ENCODE peak calls at places on chromosomes 6 and 20, in ten cellular contexts. P is OCI-M1, H is RPMI7951, D is GM13976, Q is KBM-7, S is pons, J is midbrain, U is AG04450, Z is erythroblast, T is SHP77. G is an unnamed sample.

GRCh38 chr20:41031243-41031619 is 2.6 kb downstream of the TOP1 start:
- DNase-seq in T (no peak), D (no peak), Q (no peak), S (no peak), Z (no peak), P (no peak), H (no peak), J (no peak), U (no peak), G (no peak)

GRCh38 chr6:37920667-37921066 is 101.1 kb downstream of the ZFAND3 start:
- DNase-seq in J (no peak), Q (no peak), U (no peak), P (no peak), Z (no peak), D (no peak), T (peak; percentile 51), H (peak; percentile 8), S (peak; percentile 20), G (no peak)

GRCh38 chr6:142804490-142804889 is 140.5 kb downstream of the HIVEP2 start:
- DNase-seq in Z (no peak), Q (no peak), J (no peak), H (no peak), U (no peak), D (no peak), P (no peak), S (no peak), T (no peak), G (no peak)

GRCh38 chr20:61799928-61800327 is 265.8 kb downstream of the TAF4 start:
- DNase-seq in H (no peak), Z (no peak), T (no peak), U (no peak), P (no peak), Q (no peak), S (no peak), D (no peak), J (no peak), G (no peak)

GRCh38 chr6:42166444-42167141 is 6.6 kb upstream of the GUCA1A start:
- DNase-seq in U (peak; percentile 44), H (peak; percentile 71), P (peak; percentile 95), S (peak; percentile 59), Q (peak; percentile 89), Z (peak; percentile 66), T (peak; percentile 75), D (peak; percentile 89), J (peak; percentile 60), G (peak; percentile 77)

GRCh38 chr6:76984572-76984971 is 478.7 kb downstream of the HTR1B start:
- DNase-seq in Q (no peak), S (no peak), D (no peak), H (no peak), P (no peak), U (no peak), J (no peak), T (no peak), Z (no peak), G (no peak)

GRCh38 chr20:16124911-16125776 is 448.1 kb downstream of the KIF16B start:
- DNase-seq in J (no peak), P (no peak), Z (no peak), H (no peak), U (no peak), S (no peak), Q (no peak), T (no peak), D (no peak), G (no peak)

GRCh38 chr20:50379049-50379990 is 130.9 kb upstream of the PTPN1 start:
- DNase-seq in U (peak; percentile 46), J (no peak), D (no peak), Z (no peak), T (peak; percentile 54), S (peak; percentile 11), H (peak; percentile 82), P (no peak), Q (peak; percentile 78), G (no peak)

GRCh38 chr6:1798303-1798964 is 188.7 kb downstream of the FOXC1 start:
- DNase-seq in J (no peak), T (no peak), U (no peak), P (no peak), Z (no peak), S (no peak), H (no peak), Q (no peak), D (no peak), G (no peak)

GRCh38 chr20:10047427-10047826 is 12.6 kb downstream of the ANKEF1 start:
- DNase-seq in H (peak; percentile 50), Z (no peak), D (no peak), P (peak; percentile 33), S (no peak), J (no peak), T (peak; percentile 20), U (no peak), Q (no peak), G (no peak)

GRCh38 chr6:104134876-104135275 is 724.8 kb downstream of the HACE1 start:
- DNase-seq in U (no peak), D (no peak), Q (no peak), P (peak; percentile 82), T (no peak), H (no peak), Z (peak; percentile 65), J (no peak), S (no peak), G (no peak)

GRCh38 chr20:11935754-11936551 is 18.3 kb downstream of the BTBD3 start:
- DNase-seq in H (no peak), Z (no peak), Q (no peak), D (no peak), J (no peak), U (no peak), S (no peak), P (no peak), T (peak; percentile 98), G (no peak)

GRCh38 chr20:50056951-50057403 is 56.0 kb downstream of the UBE2V1 start:
- DNase-seq in P (no peak), U (no peak), Q (no peak), J (no peak), Z (no peak), T (no peak), H (no peak), S (no peak), D (no peak), G (peak; percentile 34)

GRCh38 chr6:149450679-149451360 is 34.0 kb downstream of the ZC3H12D start:
- DNase-seq in H (no peak), Q (no peak), U (no peak), T (no peak), Z (peak; percentile 53), P (no peak), S (no peak), J (peak; percentile 15), D (no peak), G (no peak)

GRCh38 chr6:162856885-162857284 is 129.1 kb downstream of the PACRG start:
- DNase-seq in D (no peak), Z (no peak), Q (peak; percentile 14), J (peak; percentile 93), U (peak; percentile 54), T (peak; percentile 76), S (peak; percentile 99), H (peak; percentile 90), P (peak; percentile 20), G (peak; percentile 9)

GRCh38 chr6:44221291-44221960 is 2.0 kb upstream of the SLC29A1 start:
- DNase-seq in D (peak; percentile 85), H (peak; percentile 83), T (peak; percentile 84), Q (peak; percentile 83), P (peak; percentile 93), Z (peak; percentile 95), U (no peak), S (peak; percentile 77), J (peak; percentile 77), G (peak; percentile 88)

GRCh38 chr6:15608406-15608805 is 54.4 kb downstream of the DTNBP1 start:
- DNase-seq in J (no peak), U (peak; percentile 20), D (no peak), P (no peak), H (peak; percentile 90), Q (no peak), T (no peak), S (no peak), Z (no peak), G (no peak)

GRCh38 chr20:22368235-22368634 is 216.1 kb downstream of the FOXA2 start:
- DNase-seq in Q (peak; percentile 28), T (no peak), U (no peak), S (no peak), D (no peak), H (no peak), J (no peak), P (peak; percentile 14), Z (no peak), G (no peak)

GRCh38 chr20:24109008-24109407 is 120.4 kb upstream of the GGTLC1 start:
- DNase-seq in U (no peak), P (no peak), J (no peak), Z (no peak), T (no peak), H (peak; percentile 76), Q (no peak), D (no peak), S (no peak), G (peak; percentile 56)

GRCh38 chr6:109816452-109817374 is 125.6 kb downstream of the FIG4 start:
- DNase-seq in D (no peak), S (no peak), J (no peak), T (peak; percentile 99), P (no peak), H (no peak), U (no peak), Z (no peak), Q (no peak), G (no peak)

GRCh38 chr6:164322533-164322932 is 908.0 kb downstream of the QKI start:
- DNase-seq in Z (no peak), S (no peak), P (no peak), H (peak; percentile 76), U (no peak), T (no peak), Q (no peak), J (no peak), D (no peak), G (no peak)

GRCh38 chr6:169162968-169163903 is 90.4 kb downstream of the THBS2 start:
- DNase-seq in U (peak; percentile 70), J (no peak), T (no peak), D (no peak), P (no peak), Z (no peak), S (no peak), Q (peak; percentile 51), H (peak; percentile 100), G (no peak)

GRCh38 chr20:58150772-58151171 is 77.7 kb downstream of the ANKRD60 start:
- DNase-seq in U (no peak), Z (no peak), H (no peak), J (no peak), P (no peak), S (no peak), T (peak; percentile 17), Q (no peak), D (no peak), G (peak; percentile 3)

GRCh38 chr6:141965016-141965545 is 167.6 kb upstream of the GJE1 start:
- DNase-seq in J (no peak), Z (no peak), U (no peak), P (no peak), T (no peak), S (no peak), Q (no peak), D (no peak), H (no peak), G (no peak)

GRCh38 chr20:21208999-21209398 is 83.1 kb downstream of the KIZ start:
- DNase-seq in H (no peak), Q (no peak), S (no peak), T (no peak), U (no peak), D (no peak), Z (no peak), J (no peak), P (no peak), G (no peak)

GRCh38 chr6:15296735-15297134 is 50.9 kb downstream of the JARID2 start:
- DNase-seq in Z (peak; percentile 61), Q (peak; percentile 58), D (peak; percentile 60), U (no peak), J (no peak), P (peak; percentile 39), T (no peak), H (no peak), S (no peak), G (peak; percentile 90)

GRCh38 chr6:64290867-64291266 is 655.3 kb downstream of the PHF3 start:
- DNase-seq in S (no peak), H (peak; percentile 5), D (no peak), T (no peak), P (no peak), Q (no peak), J (no peak), Z (no peak), U (no peak), G (no peak)

GRCh38 chr6:133291671-133292070 is 50.5 kb downstream of the EYA4 start:
- DNase-seq in H (no peak), D (no peak), Z (no peak), P (no peak), U (no peak), T (no peak), Q (no peak), S (no peak), J (no peak), G (no peak)